ENCODE peak calls at places on chromosomes 11 and 22, in eight cellular contexts. X is A549, I is suprapubic skin, O is colonic mucosa, J is ovary, L is neural progenitor cell, F is fibroblast of lung, E is heart right ventricle. Z is an unnamed sample. For H3K9me3 and H3K4me1, the result is how much of the 10 kb centered on the place peaks cover.

GRCh38 chr11:67400942-67401494 is 640 bp downstream of the PPP1CA start:
- DNase-seq in I (no peak), E (no peak), X (no peak), J (no peak), L (no peak), O (no peak), F (no peak), Z (no peak)

GRCh38 chr22:41532908-41533825 is 11.1 kb downstream of the POLR3H start:
- DNase-seq in F (peak), O (peak), L (peak), E (peak), I (no peak), J (peak), X (peak), Z (peak)

GRCh38 chr11:22130462-22131053 is 62.3 kb upstream of the ANO5 start:
- DNase-seq in I (no peak), F (no peak), L (peak), X (peak), J (no peak), O (no peak), E (no peak), Z (no peak)

GRCh38 chr22:32695451-32695891 is 106.0 kb upstream of the TIMP3 start:
- DNase-seq in L (no peak), I (no peak), X (peak), E (no peak), J (no peak), O (no peak), F (peak), Z (no peak)

GRCh38 chr22:42262964-42263363 is 7.5 kb downstream of the TCF20 start:
- DNase-seq in J (no peak), X (no peak), I (no peak), O (no peak), E (no peak), F (no peak), L (no peak), Z (no peak)

GRCh38 chr22:26428515-26429457 is at the start of gene ASPHD2:
- DNase-seq in L (peak), F (peak), O (peak), J (peak), E (peak), I (no peak), X (peak), Z (peak)

GRCh38 chr11:67033661-67034166 is 10.8 kb downstream of the SYT12 start:
- DNase-seq in E (no peak), F (peak), X (no peak), I (no peak), L (no peak), O (no peak), J (peak), Z (no peak)

GRCh38 chr11:66906077-66906929 is 49.4 kb downstream of the LRFN4 start:
- DNase-seq in F (peak), E (no peak), X (peak), L (peak), O (no peak), I (no peak), J (peak), Z (no peak)

GRCh38 chr11:67372993-67373915 is at the start of gene CLCF1:
- DNase-seq in F (peak), O (peak), E (peak), J (peak), X (peak), L (peak), I (no peak), Z (peak)

GRCh38 chr11:2473361-2474058 is 28.7 kb downstream of the KCNQ1 start:
- DNase-seq in J (no peak), L (no peak), I (no peak), O (no peak), F (no peak), X (no peak), E (no peak), Z (no peak)

GRCh38 chr11:122852071-122852831 is 14.0 kb downstream of the CRTAM start:
- DNase-seq in F (peak), O (no peak), X (peak), E (no peak), J (no peak), L (no peak), I (no peak), Z (no peak)
- H3K9me3 ChIP-seq in F (under half), O (under half), X (under half), E (under half), J (under half), L (under half), I (under half), Z (under half)

GRCh38 chr11:61579398-61580291 is 1.2 kb downstream of the SYT7 start:
- DNase-seq in O (no peak), F (no peak), J (no peak), E (no peak), I (no peak), L (peak), X (no peak), Z (no peak)
- H3K4me1 ChIP-seq in O (under half), F (under half), J (under half), E (under half), I (under half), L (under half), X (under half), Z (under half)

GRCh38 chr11:118263109-118263508 is 988 bp downstream of the MPZL2 start:
- DNase-seq in I (no peak), L (no peak), O (peak), E (no peak), J (no peak), F (no peak), X (no peak), Z (no peak)
- H3K4me3 ChIP-seq in I (peak), L (no peak), O (peak), E (no peak), J (peak), F (no peak), X (no peak), Z (no peak)

DNA sequence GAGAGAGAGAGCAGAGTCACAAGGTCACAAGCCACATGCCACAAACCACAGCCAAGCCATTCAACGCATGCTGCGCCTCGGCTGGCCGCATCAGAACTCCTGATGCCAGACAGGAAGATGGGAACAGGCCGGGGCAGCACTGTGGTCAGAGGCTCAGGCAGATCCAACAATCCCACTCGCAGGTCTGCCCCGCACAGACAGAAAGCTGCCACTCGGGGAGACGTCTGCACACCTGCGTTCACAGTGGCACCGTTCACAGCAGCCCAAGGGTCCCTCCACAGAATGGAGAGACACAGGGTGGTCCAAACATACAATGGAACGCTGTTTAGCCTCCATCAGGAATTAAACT is 408.8 kb downstream of the CTTN start:
- DNase-seq in L (no peak), E (no peak), J (no peak), O (no peak), F (no peak), I (no peak), X (no peak), Z (no peak)
- H3K9me3 ChIP-seq in L (under half), E (under half), J (under half), O (under half), F (under half), I (under half), X (under half), Z (under half)

GRCh38 chr22:29623059-29623458 is 19.6 kb downstream of the NF2 start:
- DNase-seq in O (no peak), X (no peak), E (no peak), J (no peak), I (no peak), F (no peak), L (no peak), Z (no peak)

GRCh38 chr22:29623553-29624169 is 20.2 kb downstream of the NF2 start:
- DNase-seq in X (no peak), J (no peak), E (no peak), O (no peak), L (no peak), F (peak), I (no peak), Z (peak)

GRCh38 chr22:29625090-29625825 is 21.8 kb downstream of the NF2 start:
- DNase-seq in X (peak), E (no peak), O (peak), I (no peak), L (peak), F (peak), J (peak), Z (peak)

GRCh38 chr22:29617922-29618629 is 14.6 kb downstream of the NF2 start:
- DNase-seq in X (no peak), L (no peak), E (no peak), O (no peak), J (no peak), I (no peak), F (peak), Z (no peak)

DNA sequence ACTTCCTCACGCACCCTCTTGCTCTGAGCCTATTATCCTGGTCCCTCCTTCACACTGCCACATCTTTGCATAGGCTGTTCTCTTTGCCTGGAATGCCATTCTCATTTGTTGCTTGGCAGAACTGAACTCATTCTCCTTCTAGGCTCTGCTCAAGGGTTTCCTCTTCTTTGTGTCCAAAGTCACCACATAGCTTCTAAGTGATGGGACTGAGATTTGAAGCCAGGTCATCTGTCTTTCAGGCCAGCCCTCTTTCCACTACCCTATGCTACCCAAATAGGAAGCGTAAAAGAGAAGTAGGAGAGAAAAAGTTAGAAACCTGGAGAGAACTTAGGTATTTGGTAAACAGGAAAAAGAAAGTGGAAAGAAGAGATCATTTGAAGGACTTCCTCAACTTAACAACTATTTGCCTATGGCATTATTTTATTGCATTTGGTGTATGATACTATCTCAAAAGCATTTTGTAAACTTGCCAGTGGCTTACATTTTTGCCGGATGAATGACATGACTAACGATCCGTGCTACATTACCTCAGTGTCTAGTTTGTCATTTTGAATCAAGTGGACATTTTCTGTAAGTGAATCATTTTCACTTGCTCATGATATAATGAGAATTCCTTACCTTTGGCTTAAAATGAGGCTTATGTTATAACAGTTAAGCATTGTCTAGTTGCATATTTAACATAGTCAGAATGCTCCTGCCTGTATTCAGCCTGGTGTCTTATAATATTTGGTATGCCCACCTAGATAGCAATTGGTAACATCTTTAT is 18.5 kb downstream of the NF2 start:
- DNase-seq in X (peak), J (no peak), E (no peak), O (no peak), I (no peak), L (no peak), F (peak), Z (no peak)
- H3K4me1 ChIP-seq in X (half or more), J (under half), E (half or more), O (under half), I (half or more), L (under half), F (under half), Z (half or more)

GRCh38 chr11:126654886-126655806 is 299.7 kb downstream of the ST3GAL4 start:
- DNase-seq in E (no peak), I (no peak), F (peak), O (no peak), X (no peak), J (no peak), L (no peak), Z (no peak)

GRCh38 chr11:126658306-126659056 is 303.0 kb downstream of the ST3GAL4 start:
- DNase-seq in F (no peak), O (no peak), E (no peak), I (no peak), J (no peak), X (no peak), L (no peak), Z (no peak)

GRCh38 chr11:126653040-126653439 is 297.6 kb downstream of the ST3GAL4 start:
- DNase-seq in I (no peak), E (no peak), X (no peak), F (no peak), L (no peak), J (no peak), O (no peak), Z (no peak)

GRCh38 chr11:126661051-126661450 is 305.6 kb downstream of the ST3GAL4 start:
- DNase-seq in I (no peak), J (no peak), F (no peak), E (no peak), O (no peak), L (no peak), X (no peak), Z (no peak)

DNA sequence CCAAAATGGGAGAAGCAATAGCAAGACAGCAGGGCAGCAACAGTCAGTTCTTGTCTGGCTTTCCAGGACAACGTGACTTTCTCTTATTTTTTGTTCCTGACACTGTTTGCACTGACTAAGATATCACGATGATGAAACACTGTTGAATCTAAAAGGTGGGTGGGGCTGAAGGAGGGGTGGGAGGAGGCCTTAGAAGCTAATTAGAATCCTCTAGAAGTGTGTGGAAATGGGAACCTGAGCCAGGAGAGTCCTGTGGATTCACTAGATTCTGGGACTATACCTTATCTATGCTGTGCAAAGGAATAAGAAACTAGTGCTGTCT is 300.3 kb downstream of the ST3GAL4 start:
- DNase-seq in X (peak), O (no peak), J (no peak), I (no peak), F (peak), L (no peak), E (no peak), Z (no peak)
- H3K4me3 ChIP-seq in X (no peak), O (no peak), J (no peak), I (no peak), F (no peak), L (no peak), E (no peak), Z (no peak)

GRCh38 chr11:120598517-120599209 is 87.1 kb downstream of the GRIK4 start:
- DNase-seq in O (no peak), J (no peak), I (no peak), F (no peak), X (no peak), L (no peak), E (no peak), Z (no peak)

GRCh38 chr11:120605469-120605868 is 93.9 kb downstream of the GRIK4 start:
- DNase-seq in E (no peak), X (no peak), F (no peak), L (no peak), J (no peak), I (no peak), O (no peak), Z (no peak)

GRCh38 chr11:120603071-120603470 is 91.5 kb downstream of the GRIK4 start:
- DNase-seq in J (no peak), F (peak), X (no peak), E (no peak), L (no peak), I (no peak), O (no peak), Z (no peak)

GRCh38 chr11:120599816-120600420 is 88.4 kb downstream of the GRIK4 start:
- DNase-seq in I (no peak), O (no peak), E (no peak), L (no peak), J (no peak), X (no peak), F (no peak), Z (no peak)

DNA sequence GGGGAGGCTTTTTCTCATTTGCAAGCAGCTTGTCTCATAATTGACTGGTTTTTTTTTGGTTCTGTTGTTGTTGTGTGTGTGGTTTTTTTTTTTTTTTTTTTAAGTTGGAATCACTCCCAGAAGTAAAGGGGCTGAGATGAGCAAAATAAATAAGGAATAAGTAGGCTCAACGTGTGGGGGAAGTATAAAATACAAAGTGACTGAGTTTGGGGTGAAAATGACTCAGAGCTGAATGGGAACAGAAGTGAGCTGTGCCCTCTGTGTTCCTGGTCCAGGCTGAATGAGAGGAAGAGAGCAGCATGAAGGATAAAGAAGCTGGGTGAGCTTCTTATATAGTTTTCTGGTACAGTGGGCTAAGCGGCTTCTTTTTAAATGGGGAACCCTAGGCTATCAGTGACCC is 90.0 kb downstream of the GRIK4 start:
- DNase-seq in X (no peak), O (no peak), J (no peak), L (no peak), I (no peak), F (peak), E (no peak), Z (no peak)
- H3K9me3 ChIP-seq in X (under half), O (under half), J (under half), L (under half), I (under half), F (under half), E (under half), Z (under half)

GRCh38 chr11:114171257-114172054 is 111.9 kb downstream of the ZBTB16 start:
- DNase-seq in F (no peak), J (peak), X (no peak), O (peak), E (peak), L (no peak), I (no peak), Z (no peak)
- H3K4me1 ChIP-seq in F (under half), J (half or more), X (under half), O (under half), E (half or more), L (half or more), I (half or more), Z (half or more)

DNA sequence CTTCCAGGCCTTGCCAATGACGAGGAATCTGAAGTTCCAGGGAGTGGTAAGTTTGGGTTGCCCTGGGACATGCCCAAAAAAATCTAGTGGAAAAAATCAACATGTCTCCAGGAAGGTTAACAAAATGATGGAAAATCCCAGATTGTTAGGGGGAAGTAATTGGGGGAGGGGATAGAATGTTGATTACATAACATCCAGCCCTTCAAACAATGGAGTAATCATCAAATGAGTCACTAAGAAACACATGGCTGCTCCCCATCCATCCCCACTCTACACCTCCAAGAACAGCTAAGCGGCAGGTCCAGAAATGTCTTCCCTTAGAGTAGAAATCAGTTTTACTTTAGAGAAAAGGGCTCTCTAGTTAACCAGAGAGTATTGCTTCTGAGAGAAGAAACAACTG is 94.9 kb downstream of the ETS1 start:
- DNase-seq in J (no peak), L (no peak), X (no peak), O (no peak), E (no peak), F (peak), I (no peak), Z (no peak)
- H3K4me3 ChIP-seq in J (no peak), L (no peak), X (no peak), O (no peak), E (no peak), F (no peak), I (no peak), Z (no peak)

GRCh38 chr22:47401592-47401898 is 639.1 kb downstream of the TBC1D22A start:
- DNase-seq in X (no peak), F (no peak), L (no peak), J (no peak), I (no peak), E (no peak), O (no peak), Z (no peak)

GRCh38 chr22:47400701-47401591 is 638.5 kb downstream of the TBC1D22A start:
- DNase-seq in O (no peak), X (no peak), E (no peak), I (no peak), J (no peak), L (no peak), F (no peak), Z (no peak)

GRCh38 chr22:47401976-47402770 is 639.7 kb downstream of the TBC1D22A start:
- DNase-seq in O (no peak), I (no peak), X (no peak), J (no peak), F (no peak), E (no peak), L (no peak), Z (no peak)

GRCh38 chr22:47406180-47406723 is 643.8 kb downstream of the TBC1D22A start:
- DNase-seq in L (no peak), O (no peak), F (no peak), X (no peak), E (no peak), I (peak), J (no peak), Z (no peak)

GRCh38 chr22:47402876-47403525 is 640.6 kb downstream of the TBC1D22A start:
- DNase-seq in L (no peak), O (no peak), J (no peak), F (no peak), I (peak), E (no peak), X (no peak), Z (no peak)
- H3K9me3 ChIP-seq in L (under half), O (under half), J (under half), F (under half), I (under half), E (under half), X (under half), Z (under half)